ENCODE peak calls at places on chromosomes 3 and 15, in six cellular contexts. One of them, this sample, is unnamed.

GRCh38 chr15:62606376-62607164 is 436.0 kb upstream of the TPM1 start:
- DNase-seq in endothelial cell of umbilical vein: no peak
- DNase-seq in K562: no peak
- DNase-seq in GM12878: no peak
- DNase-seq in A549: peak
- DNase-seq in HepG2: no peak
- DNase-seq in this sample: no peak

GRCh38 chr15:55894406-55894965 is 98.9 kb downstream of the NEDD4 start:
- DNase-seq in GM12878: peak
- DNase-seq in HepG2: no peak
- DNase-seq in endothelial cell of umbilical vein: peak
- DNase-seq in K562: no peak
- DNase-seq in A549: no peak
- DNase-seq in this sample: no peak

GRCh38 chr3:20406621-20407020 is 220.6 kb upstream of the SGO1 start:
- DNase-seq in HepG2: no peak
- DNase-seq in K562: no peak
- DNase-seq in GM12878: no peak
- DNase-seq in A549: no peak
- DNase-seq in endothelial cell of umbilical vein: no peak
- DNase-seq in this sample: no peak

GRCh38 chr3:196636369-196637349 is 2.8 kb upstream of the NRROS start:
- DNase-seq in GM12878: no peak
- DNase-seq in A549: no peak
- DNase-seq in endothelial cell of umbilical vein: no peak
- DNase-seq in HepG2: no peak
- DNase-seq in K562: no peak
- DNase-seq in this sample: peak

GRCh38 chr15:80264031-80264430 is 12.0 kb upstream of the CTXND1 start:
- DNase-seq in A549: no peak
- DNase-seq in GM12878: no peak
- DNase-seq in endothelial cell of umbilical vein: no peak
- DNase-seq in K562: no peak
- DNase-seq in HepG2: no peak
- DNase-seq in this sample: no peak

GRCh38 chr3:125102470-125102869 is 46.7 kb upstream of the HEG1 start:
- DNase-seq in K562: no peak
- DNase-seq in HepG2: no peak
- DNase-seq in endothelial cell of umbilical vein: no peak
- DNase-seq in GM12878: no peak
- DNase-seq in A549: no peak
- DNase-seq in this sample: no peak

GRCh38 chr15:66854012-66854965 is 152.3 kb downstream of the SMAD6 start:
- DNase-seq in K562: no peak
- DNase-seq in HepG2: no peak
- DNase-seq in endothelial cell of umbilical vein: no peak
- DNase-seq in GM12878: no peak
- DNase-seq in A549: no peak
- DNase-seq in this sample: no peak

GRCh38 chr3:148882288-148882687 is 17.2 kb downstream of the CPA3 start:
- DNase-seq in HepG2: no peak
- DNase-seq in A549: no peak
- DNase-seq in endothelial cell of umbilical vein: no peak
- DNase-seq in K562: no peak
- DNase-seq in GM12878: no peak
- DNase-seq in this sample: no peak

GRCh38 chr15:49301562-49301961 is 121.5 kb upstream of the FGF7 start:
- DNase-seq in endothelial cell of umbilical vein: no peak
- DNase-seq in HepG2: no peak
- DNase-seq in A549: no peak
- DNase-seq in K562: peak
- DNase-seq in GM12878: no peak
- DNase-seq in this sample: no peak
- TF ChIP-seq MYC in endothelial cell of umbilical vein: no peak
- TF ChIP-seq MYC in HepG2: no peak
- TF ChIP-seq MYC in A549: no peak
- TF ChIP-seq MYC in K562: no peak
- TF ChIP-seq MYC in GM12878: no peak
- TF ChIP-seq MYC in this sample: no peak

GRCh38 chr3:113105980-113106379 is 105.4 kb upstream of the BOC start:
- DNase-seq in endothelial cell of umbilical vein: no peak
- DNase-seq in K562: no peak
- DNase-seq in A549: no peak
- DNase-seq in GM12878: no peak
- DNase-seq in HepG2: no peak
- DNase-seq in this sample: no peak

GRCh38 chr3:113100063-113100462 is 109.3 kb downstream of the GTPBP8 start:
- DNase-seq in K562: no peak
- DNase-seq in HepG2: no peak
- DNase-seq in GM12878: no peak
- DNase-seq in A549: no peak
- DNase-seq in endothelial cell of umbilical vein: no peak
- DNase-seq in this sample: no peak

GRCh38 chr3:113110263-113110662 is 101.1 kb upstream of the BOC start:
- DNase-seq in GM12878: no peak
- DNase-seq in endothelial cell of umbilical vein: no peak
- DNase-seq in HepG2: no peak
- DNase-seq in K562: no peak
- DNase-seq in A549: no peak
- DNase-seq in this sample: no peak

GRCh38 chr3:113103588-113103987 is 107.8 kb upstream of the BOC start:
- DNase-seq in endothelial cell of umbilical vein: no peak
- DNase-seq in A549: no peak
- DNase-seq in GM12878: no peak
- DNase-seq in K562: no peak
- DNase-seq in HepG2: peak
- DNase-seq in this sample: peak

GRCh38 chr3:113104746-113105479 is 106.4 kb upstream of the BOC start:
- DNase-seq in K562: no peak
- DNase-seq in A549: no peak
- DNase-seq in endothelial cell of umbilical vein: no peak
- DNase-seq in HepG2: no peak
- DNase-seq in GM12878: no peak
- DNase-seq in this sample: no peak
- TF ChIP-seq MYC in K562: no peak
- TF ChIP-seq MYC in A549: no peak
- TF ChIP-seq MYC in endothelial cell of umbilical vein: no peak
- TF ChIP-seq MYC in HepG2: no peak
- TF ChIP-seq MYC in GM12878: no peak
- TF ChIP-seq MYC in this sample: no peak

GRCh38 chr15:78353093-78353492 is 12.9 kb downstream of the CRABP1 start:
- DNase-seq in GM12878: peak
- DNase-seq in HepG2: peak
- DNase-seq in K562: peak
- DNase-seq in endothelial cell of umbilical vein: no peak
- DNase-seq in A549: peak
- DNase-seq in this sample: peak
- TF ChIP-seq MYC in GM12878: no peak
- TF ChIP-seq MYC in HepG2: no peak
- TF ChIP-seq MYC in K562: no peak
- TF ChIP-seq MYC in endothelial cell of umbilical vein: no peak
- TF ChIP-seq MYC in A549: no peak
- TF ChIP-seq MYC in this sample: no peak

GRCh38 chr3:182484682-182485081 is 308.6 kb upstream of the ATP11B start:
- DNase-seq in endothelial cell of umbilical vein: no peak
- DNase-seq in K562: no peak
- DNase-seq in A549: no peak
- DNase-seq in GM12878: no peak
- DNase-seq in HepG2: no peak
- DNase-seq in this sample: no peak
- TF ChIP-seq MYC in endothelial cell of umbilical vein: no peak
- TF ChIP-seq MYC in K562: no peak
- TF ChIP-seq MYC in A549: no peak
- TF ChIP-seq MYC in GM12878: no peak
- TF ChIP-seq MYC in HepG2: no peak
- TF ChIP-seq MYC in this sample: no peak

GRCh38 chr15:78788261-78788660 is 23.0 kb downstream of the ADAMTS7 start:
- DNase-seq in HepG2: no peak
- DNase-seq in endothelial cell of umbilical vein: no peak
- DNase-seq in GM12878: no peak
- DNase-seq in A549: no peak
- DNase-seq in K562: no peak
- DNase-seq in this sample: no peak
- TF ChIP-seq MYC in HepG2: no peak
- TF ChIP-seq MYC in endothelial cell of umbilical vein: no peak
- TF ChIP-seq MYC in GM12878: no peak
- TF ChIP-seq MYC in A549: no peak
- TF ChIP-seq MYC in K562: no peak
- TF ChIP-seq MYC in this sample: no peak

DNA sequence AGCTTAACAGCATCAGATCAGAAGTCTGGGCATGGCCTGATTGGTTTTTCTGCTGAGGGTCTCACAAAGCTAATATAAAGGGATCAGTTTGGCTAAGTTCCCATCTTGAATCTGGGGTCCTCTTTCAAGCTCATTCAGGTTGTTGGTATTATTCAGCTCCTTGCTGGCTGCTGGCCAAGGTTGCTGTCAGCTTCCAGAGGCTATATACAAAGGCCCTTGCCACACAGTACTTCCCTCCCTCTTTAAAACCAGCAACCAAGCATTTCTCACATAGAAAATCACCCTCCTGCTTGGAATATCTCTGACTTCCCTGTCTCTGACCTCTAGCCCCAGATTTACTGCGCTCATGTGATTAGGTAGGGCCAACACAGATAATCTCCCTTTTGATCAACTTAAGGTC is 443.0 kb downstream of the ERC2 start:
- DNase-seq in A549: no peak
- DNase-seq in K562: no peak
- DNase-seq in HepG2: no peak
- DNase-seq in endothelial cell of umbilical vein: peak
- DNase-seq in GM12878: no peak
- DNase-seq in this sample: no peak
- TF ChIP-seq MYC in A549: no peak
- TF ChIP-seq MYC in K562: no peak
- TF ChIP-seq MYC in HepG2: no peak
- TF ChIP-seq MYC in endothelial cell of umbilical vein: no peak
- TF ChIP-seq MYC in GM12878: no peak
- TF ChIP-seq MYC in this sample: no peak

DNA sequence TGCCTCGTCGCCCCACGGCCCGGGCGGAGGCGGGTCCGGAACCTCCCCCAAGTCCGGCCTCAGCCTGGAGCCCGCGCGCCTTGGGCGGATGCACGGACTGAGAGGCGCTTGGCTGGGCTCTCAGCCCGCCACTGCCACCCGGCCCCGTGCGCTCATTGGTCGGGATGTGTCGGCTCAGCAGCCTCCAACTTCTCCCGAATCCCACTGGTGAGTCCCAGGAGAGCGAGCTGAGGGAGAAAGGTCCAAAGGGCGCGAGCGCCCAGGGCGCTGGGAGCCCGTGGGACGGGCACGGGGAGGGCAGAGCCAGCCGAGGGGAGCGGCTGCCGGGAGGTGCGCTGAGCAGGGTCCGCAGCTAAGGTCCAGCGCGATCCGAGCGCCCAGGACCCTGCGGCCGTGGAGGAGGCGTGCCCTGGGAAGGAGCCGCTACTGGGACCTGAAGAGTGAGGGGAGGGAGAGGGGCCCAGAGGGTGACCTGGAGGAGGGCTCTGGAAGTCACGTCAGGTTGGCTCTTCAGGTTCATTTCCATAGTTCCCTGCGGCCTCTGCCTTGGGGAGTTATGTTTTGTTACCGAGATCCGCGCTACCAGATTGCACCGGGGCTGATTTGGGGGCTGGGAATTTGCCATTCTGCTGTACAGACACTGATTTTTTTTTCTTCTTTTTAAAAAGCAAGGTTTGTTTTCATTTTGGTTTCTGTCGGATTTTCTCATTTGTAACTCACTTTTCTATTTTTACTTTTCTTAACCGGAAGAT is at the start of gene MME:
- DNase-seq in endothelial cell of umbilical vein: peak
- DNase-seq in K562: peak
- DNase-seq in GM12878: no peak
- DNase-seq in HepG2: no peak
- DNase-seq in A549: no peak
- DNase-seq in this sample: no peak
- TF ChIP-seq MYC in endothelial cell of umbilical vein: no peak
- TF ChIP-seq MYC in K562: no peak
- TF ChIP-seq MYC in GM12878: no peak
- TF ChIP-seq MYC in HepG2: no peak
- TF ChIP-seq MYC in A549: no peak
- TF ChIP-seq MYC in this sample: no peak

DNA sequence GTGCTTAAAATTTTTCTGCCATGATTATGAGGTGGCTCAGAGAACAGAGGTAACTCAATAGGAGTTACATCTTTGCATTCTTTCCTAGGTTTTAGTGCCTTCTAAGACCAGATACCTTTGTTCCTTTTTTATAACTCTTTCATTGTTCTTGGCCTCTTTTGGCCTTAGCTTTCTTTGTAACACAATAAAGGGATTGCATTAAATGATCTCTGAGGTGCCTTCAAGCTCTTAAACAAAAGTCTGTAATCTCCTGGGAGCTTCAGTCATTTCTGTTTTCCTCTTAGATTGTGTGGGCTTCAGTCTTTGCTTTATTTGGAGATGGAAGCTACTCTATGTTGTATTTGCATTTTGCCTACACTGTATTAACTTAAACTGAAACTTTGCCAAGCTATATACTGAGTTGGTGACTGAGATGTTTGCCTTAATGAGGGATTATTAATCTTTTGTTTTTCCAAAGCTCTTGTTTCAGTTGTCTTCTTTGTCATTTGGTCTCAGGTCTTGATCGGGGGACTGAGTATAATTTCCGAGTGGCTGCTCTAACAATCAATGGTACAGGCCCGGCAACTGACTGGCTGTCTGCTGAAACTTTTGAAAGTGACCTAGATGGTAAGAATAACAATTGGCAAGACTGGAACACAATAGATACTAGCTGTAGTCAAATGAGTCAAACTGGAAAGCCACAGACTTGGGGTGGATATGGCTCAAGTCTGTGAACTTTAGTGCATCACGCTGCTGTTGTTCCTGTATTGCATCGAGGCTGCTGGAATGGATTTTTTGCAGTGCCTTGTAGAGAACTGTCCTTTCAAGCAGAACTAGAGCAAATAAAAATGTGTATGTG is 110.3 kb downstream of the HCN4 start:
- DNase-seq in GM12878: peak
- DNase-seq in endothelial cell of umbilical vein: no peak
- DNase-seq in A549: no peak
- DNase-seq in K562: no peak
- DNase-seq in HepG2: no peak
- DNase-seq in this sample: no peak
- TF ChIP-seq MYC in GM12878: no peak
- TF ChIP-seq MYC in endothelial cell of umbilical vein: no peak
- TF ChIP-seq MYC in A549: no peak
- TF ChIP-seq MYC in K562: no peak
- TF ChIP-seq MYC in HepG2: no peak
- TF ChIP-seq MYC in this sample: no peak

DNA sequence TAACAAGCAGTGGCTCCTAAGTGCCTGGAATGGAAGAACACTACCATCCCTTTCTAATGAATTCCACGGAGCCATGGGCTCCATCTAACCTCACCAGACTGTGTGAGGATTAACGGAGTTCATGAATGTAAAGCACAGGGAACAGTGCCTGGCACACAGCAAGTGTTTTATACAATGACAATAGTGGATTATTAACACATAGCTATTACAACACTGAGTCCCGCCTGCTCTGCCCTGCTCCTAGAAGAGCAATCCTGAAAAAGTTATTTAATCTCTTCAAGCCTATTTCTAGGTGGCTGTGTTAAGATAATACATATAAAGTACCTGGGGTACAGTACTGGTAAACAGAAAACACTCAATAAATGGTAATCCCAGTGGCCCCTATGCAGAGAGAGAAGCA is 51.4 kb downstream of the RYK start:
- DNase-seq in GM12878: no peak
- DNase-seq in K562: no peak
- DNase-seq in HepG2: no peak
- DNase-seq in A549: no peak
- DNase-seq in endothelial cell of umbilical vein: no peak
- DNase-seq in this sample: no peak
- TF ChIP-seq MYC in GM12878: no peak
- TF ChIP-seq MYC in K562: no peak
- TF ChIP-seq MYC in HepG2: no peak
- TF ChIP-seq MYC in A549: no peak
- TF ChIP-seq MYC in endothelial cell of umbilical vein: no peak
- TF ChIP-seq MYC in this sample: no peak